ENCODE peak calls at places on chromosomes 2 and 18, in six cellular contexts. C is GM23248; A is upper lobe of right lung; M is MM.1S; V is CD8-positive, alpha-beta memory T cell; R is heart left ventricle. O is an unnamed sample. For H3K4me1 and H3K9me3, the result is how much of the 10 kb centered on the place peaks cover.

GRCh38 chr2:84459944-84460429 is 907 bp upstream of the SUCLG1 start:
- DNase-seq in V (no peak), A (no peak), C (no peak), M (no peak), R (no peak), O (peak)

GRCh38 chr2:27407798-27408491 is 1.4 kb downstream of the PPM1G start:
- DNase-seq in V (no peak), C (peak), A (no peak), M (no peak), R (no peak), O (peak)

GRCh38 chr2:75277111-75277510 is 77.8 kb upstream of the TACR1 start:
- DNase-seq in R (no peak), C (peak), M (no peak), V (no peak), A (no peak), O (no peak)

GRCh38 chr2:134137182-134137595 is 116.7 kb upstream of the MGAT5 start:
- DNase-seq in M (peak), V (no peak), A (peak), R (peak), C (peak), O (peak)

GRCh38 chr18:48727685-48728084 is 188.9 kb downstream of the CTIF start:
- DNase-seq in V (no peak), A (no peak), C (peak), M (no peak), R (no peak), O (no peak)

GRCh38 chr2:105422801-105423200 is 23.9 kb upstream of the FHL2 start:
- DNase-seq in C (no peak), V (no peak), R (no peak), A (no peak), M (no peak), O (no peak)

GRCh38 chr2:449246-450067 is 161.6 kb upstream of the ALKAL2 start:
- DNase-seq in M (no peak), C (no peak), A (no peak), V (no peak), R (no peak), O (no peak)

GRCh38 chr2:133054297-133054696 is 384.3 kb upstream of the LYPD1 start:
- DNase-seq in R (no peak), M (no peak), V (no peak), C (peak), A (no peak), O (no peak)

GRCh38 chr2:45439788-45440773 is 171.0 kb downstream of the SRBD1 start:
- DNase-seq in A (no peak), V (no peak), R (no peak), M (peak), C (peak), O (no peak)

GRCh38 chr2:121055501-121055900 is 229.5 kb downstream of the TFCP2L1 start:
- DNase-seq in V (no peak), A (no peak), C (no peak), R (no peak), M (no peak), O (no peak)

GRCh38 chr2:40668435-40668834 is 216.5 kb upstream of the SLC8A1 start:
- DNase-seq in V (no peak), R (no peak), C (peak), A (no peak), M (no peak), O (no peak)

GRCh38 chr18:79629606-79630005 is 50.0 kb upstream of the CTDP1 start:
- DNase-seq in C (no peak), R (no peak), V (no peak), M (no peak), A (peak), O (no peak)

GRCh38 chr2:31296641-31297287 is 62.8 kb downstream of the EHD3 start:
- DNase-seq in A (no peak), R (no peak), C (peak), M (no peak), V (no peak), O (no peak)

GRCh38 chr2:58137221-58137620 is 90.6 kb downstream of the VRK2 start:
- DNase-seq in R (no peak), M (no peak), C (peak), V (no peak), A (no peak), O (no peak)

GRCh38 chr18:23226930-23227728 is 91.8 kb downstream of the CABLES1 start:
- DNase-seq in A (no peak), R (peak), M (no peak), V (no peak), C (peak), O (peak)

GRCh38 chr2:239343946-239344856 is 56.6 kb downstream of the HDAC4 start:
- DNase-seq in V (no peak), A (no peak), C (no peak), M (no peak), R (no peak), O (no peak)

GRCh38 chr18:69161383-69162028 is 239.2 kb upstream of the DOK6 start:
- DNase-seq in C (peak), V (no peak), A (no peak), M (no peak), R (no peak), O (no peak)

GRCh38 chr2:186605041-186605440 is 15.2 kb downstream of the ITGAV start:
- DNase-seq in M (no peak), R (no peak), C (no peak), A (no peak), V (no peak), O (no peak)

GRCh38 chr18:9642799-9643445 is 28.6 kb upstream of the PPP4R1 start:
- DNase-seq in M (no peak), A (no peak), C (peak), R (no peak), V (no peak), O (no peak)

GRCh38 chr2:234393352-234393751 is 103.5 kb downstream of the ARL4C start:
- DNase-seq in V (no peak), C (no peak), A (no peak), M (no peak), R (no peak), O (no peak)

GRCh38 chr2:26251893-26252292 is 7.2 kb downstream of the HADHB start:
- DNase-seq in V (no peak), C (peak), R (peak), A (no peak), M (no peak), O (no peak)

GRCh38 chr18:61531182-61531581 is 198.0 kb downstream of the CDH20 start:
- DNase-seq in R (no peak), C (no peak), M (no peak), A (no peak), V (no peak), O (no peak)

GRCh38 chr2:112630268-112630667 is 15.5 kb upstream of the SLC20A1 start:
- DNase-seq in R (no peak), M (no peak), C (no peak), V (no peak), A (peak), O (no peak)

GRCh38 chr2:201447116-201447515 is 4.1 kb downstream of the TRAK2 start:
- DNase-seq in A (no peak), V (no peak), C (no peak), M (no peak), R (no peak), O (no peak)

GRCh38 chr18:27991391-27991790 is 185.5 kb downstream of the CDH2 start:
- DNase-seq in C (no peak), V (no peak), M (no peak), R (no peak), A (no peak), O (no peak)

GRCh38 chr2:186841940-186842339 is 7.0 kb downstream of the ZSWIM2 start:
- DNase-seq in M (no peak), A (no peak), V (no peak), C (peak), R (no peak), O (no peak)

GRCh38 chr2:168189835-168190426 is 57.5 kb downstream of the STK39 start:
- DNase-seq in M (no peak), R (no peak), A (no peak), C (peak), V (no peak), O (no peak)

GRCh38 chr2:99066075-99066557 is 75.4 kb upstream of the C2orf15 start:
- DNase-seq in C (peak), V (no peak), A (no peak), M (peak), R (no peak), O (peak)

GRCh38 chr2:176084629-176085119 is 912 bp upstream of the EVX2 start:
- DNase-seq in R (no peak), C (peak), V (no peak), M (no peak), A (no peak), O (no peak)

GRCh38 chr2:25363733-25364132 is 22.0 kb upstream of the DNMT3A start:
- DNase-seq in M (no peak), V (no peak), R (no peak), A (no peak), C (no peak), O (no peak)

GRCh38 chr2:119283873-119284331 is 60.3 kb downstream of the STEAP3 start:
- DNase-seq in C (peak), V (no peak), A (peak), M (no peak), R (peak), O (no peak)

GRCh38 chr2:39646267-39646666 is 19.4 kb upstream of the TMEM178A start:
- DNase-seq in A (no peak), C (no peak), V (no peak), M (no peak), R (no peak), O (no peak)

GRCh38 chr2:64329848-64330247 is 124.1 kb upstream of the LGALSL start:
- DNase-seq in R (peak), M (no peak), V (no peak), C (peak), A (no peak), O (peak)

GRCh38 chr2:20103514-20103913 is 52.1 kb upstream of the LAPTM4A start:
- DNase-seq in A (no peak), M (peak), R (no peak), C (peak), V (no peak), O (peak)

GRCh38 chr2:219045937-219046550 is 4.7 kb upstream of the CFAP65 start:
- DNase-seq in C (peak), V (no peak), R (no peak), A (no peak), M (no peak), O (no peak)

GRCh38 chr2:196399736-196400691 is 228.6 kb upstream of the STK17B start:
- DNase-seq in V (no peak), R (no peak), A (no peak), C (peak), M (no peak), O (no peak)

GRCh38 chr2:65130440-65131175 is 702 bp upstream of the RAB1A start:
- DNase-seq in R (no peak), M (no peak), V (no peak), C (no peak), A (no peak), O (peak)

GRCh38 chr2:151297882-151298281 is 8.4 kb upstream of the NMI start:
- DNase-seq in C (no peak), M (no peak), A (no peak), V (no peak), R (no peak), O (no peak)

GRCh38 chr2:154457291-154457690 is 241.2 kb upstream of the KCNJ3 start:
- DNase-seq in C (no peak), V (no peak), M (no peak), A (no peak), R (no peak), O (no peak)

GRCh38 chr2:137237055-137237454 is 471.7 kb downstream of the THSD7B start:
- DNase-seq in V (no peak), R (no peak), A (no peak), C (peak), M (no peak), O (no peak)

GRCh38 chr2:137233091-137233490 is 467.7 kb downstream of the THSD7B start:
- DNase-seq in R (no peak), V (no peak), M (no peak), A (no peak), C (no peak), O (no peak)

GRCh38 chr2:137238065-137238464 is 472.7 kb downstream of the THSD7B start:
- DNase-seq in C (no peak), M (no peak), R (no peak), A (no peak), V (no peak), O (no peak)
- H3K27ac ChIP-seq in C (no peak), M (no peak), R (no peak), A (no peak), V (no peak), O (no peak)

DNA sequence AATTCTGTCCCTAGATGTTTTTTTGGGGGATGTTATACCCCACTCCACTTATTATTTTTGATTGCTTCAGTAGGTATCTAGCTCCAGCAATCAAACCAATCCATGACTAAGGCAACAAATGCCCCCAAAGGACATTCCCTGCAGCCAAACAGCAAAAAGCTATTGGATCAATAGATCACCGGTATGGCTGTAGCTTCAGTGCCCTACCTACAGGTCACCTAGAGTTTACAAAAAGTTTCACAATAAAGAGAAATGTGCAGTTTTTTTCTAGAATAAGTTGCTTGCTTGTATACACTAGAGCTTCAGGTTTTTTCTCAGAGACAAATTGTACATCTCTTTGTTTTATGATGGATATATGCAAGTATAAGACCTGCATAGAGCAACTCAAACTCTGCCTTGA is 27.7 kb downstream of the PDE11A start:
- DNase-seq in C (no peak), A (no peak), R (no peak), M (no peak), V (no peak), O (no peak)
- H3K4me1 ChIP-seq in C (under half), A (under half), R (under half), M (under half), V (under half), O (under half)

GRCh38 chr2:204437334-204437733 is 107.9 kb upstream of the PARD3B start:
- DNase-seq in R (no peak), V (no peak), M (no peak), A (no peak), C (no peak), O (no peak)
- H3K9me3 ChIP-seq in R (under half), V (under half), M (under half), A (under half), C (under half), O (under half)

GRCh38 chr18:44764863-44765262 is 84.2 kb downstream of the SETBP1 start:
- DNase-seq in R (no peak), M (no peak), V (no peak), A (no peak), C (peak), O (no peak)
- H3K27ac ChIP-seq in R (peak), M (no peak), V (no peak), A (no peak), C (no peak), O (no peak)

GRCh38 chr2:47068966-47069627 is 86.0 kb downstream of the STPG4 start:
- DNase-seq in A (no peak), V (no peak), C (no peak), R (no peak), M (no peak), O (no peak)
- H3K4me1 ChIP-seq in A (half or more), V (under half), C (half or more), R (half or more), M (half or more), O (under half)

GRCh38 chr2:95306306-95306895 is 9.3 kb downstream of the KCNIP3 start:
- DNase-seq in V (no peak), R (no peak), A (no peak), C (no peak), M (no peak), O (no peak)
- H3K9me3 ChIP-seq in V (under half), R (under half), A (under half), C (under half), M (under half), O (under half)

GRCh38 chr2:205758498-205758897 is 76.2 kb downstream of the NRP2 start:
- DNase-seq in R (no peak), V (no peak), A (no peak), C (no peak), M (no peak), O (no peak)
- H3K27ac ChIP-seq in R (peak), V (no peak), A (no peak), C (no peak), M (no peak), O (peak)

GRCh38 chr2:6079405-6079804 is 387.2 kb downstream of the SOX11 start:
- DNase-seq in V (no peak), M (no peak), A (no peak), C (no peak), R (no peak), O (no peak)

GRCh38 chr2:6080837-6081541 is 388.8 kb downstream of the SOX11 start:
- DNase-seq in A (no peak), C (no peak), V (no peak), M (no peak), R (no peak), O (no peak)

GRCh38 chr2:6078414-6078813 is 386.2 kb downstream of the SOX11 start:
- DNase-seq in R (no peak), M (no peak), V (no peak), A (no peak), C (no peak), O (no peak)

GRCh38 chr2:6074303-6074702 is 382.1 kb downstream of the SOX11 start:
- DNase-seq in C (no peak), A (no peak), M (no peak), V (no peak), R (no peak), O (no peak)

DNA sequence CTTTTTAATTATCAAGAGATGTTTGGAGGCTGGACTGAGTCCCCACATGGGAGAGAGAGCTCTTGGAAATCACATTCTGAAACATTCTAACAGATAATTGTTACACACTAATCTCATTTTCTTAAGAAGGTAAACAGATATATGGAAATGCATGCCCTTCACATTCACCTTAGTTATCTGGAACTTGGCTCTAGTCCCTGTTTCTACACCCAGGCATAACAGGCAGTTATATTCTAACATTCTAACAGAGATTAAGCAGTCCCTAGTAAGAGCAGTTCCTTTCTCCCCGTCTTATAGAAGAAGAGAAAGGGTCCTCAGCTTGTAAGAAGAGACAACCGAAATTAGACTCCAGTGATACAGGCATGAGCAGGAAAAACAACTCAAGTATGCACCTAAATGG is 385.4 kb downstream of the SOX11 start:
- DNase-seq in V (no peak), C (no peak), M (no peak), R (no peak), A (no peak), O (peak)
- H3K4me1 ChIP-seq in V (under half), C (under half), M (under half), R (under half), A (under half), O (under half)

GRCh38 chr18:75350857-75351256 is 76.6 kb downstream of the SMIM21 start:
- DNase-seq in A (no peak), M (no peak), R (no peak), V (no peak), C (no peak), O (peak)
- H3K9me3 ChIP-seq in A (under half), M (under half), R (under half), V (under half), C (under half), O (under half)